ENCODE peak calls at places on chromosomes 16 and 17, in four cellular contexts. M is neural crest cell, A is progenitor cell of endocrine pancreas, Z is GM12865. E is an unnamed sample.

GRCh38 chr17:63356275-63356905 is 89.7 kb downstream of the CYB561 start:
- DNase-seq in M (no peak), A (no peak), Z (no peak), E (no peak)

GRCh38 chr17:8126306-8127066 is 2.6 kb upstream of the HES7 start:
- DNase-seq in M (peak; percentile 30), A (no peak), Z (peak; percentile 57), E (peak; percentile 76)

GRCh38 chr16:17278988-17279387 is 191.8 kb downstream of the XYLT1 start:
- DNase-seq in M (no peak), A (no peak), Z (no peak), E (no peak)

GRCh38 chr16:53753431-53753830 is 49.5 kb downstream of the FTO start:
- DNase-seq in M (no peak), A (no peak), Z (no peak), E (no peak)

GRCh38 chr17:80586464-80587228 is 42.0 kb downstream of the RPTOR start:
- DNase-seq in M (no peak), A (no peak), Z (no peak), E (no peak)

GRCh38 chr16:23753908-23754593 is 775 bp upstream of the CHP2 start:
- DNase-seq in M (no peak), A (no peak), Z (no peak), E (no peak)

GRCh38 chr17:43536236-43537088 is 9.7 kb downstream of the ETV4 start:
- DNase-seq in M (no peak), A (no peak), Z (peak; percentile 27), E (no peak)

GRCh38 chr17:9817086-9817485 is 4.8 kb downstream of the GSG1L2 start:
- DNase-seq in M (peak; percentile 4), A (peak; percentile 26), Z (no peak), E (no peak)

GRCh38 chr17:16287563-16288027 is 65.7 kb downstream of the CENPV start:
- DNase-seq in M (no peak), A (no peak), Z (peak; percentile 68), E (peak; percentile 59)

GRCh38 chr17:4591529-4591928 is 7.2 kb downstream of the SMTNL2 start:
- DNase-seq in M (no peak), A (no peak), Z (no peak), E (no peak)

GRCh38 chr16:66367968-66368891 is 1.7 kb downstream of the CDH5 start:
- DNase-seq in M (no peak), A (no peak), Z (no peak), E (no peak)

GRCh38 chr17:77304746-77305473 is 164.1 kb downstream of the SEC14L1 start:
- DNase-seq in M (no peak), A (no peak), Z (peak; percentile 51), E (no peak)

GRCh38 chr16:57013268-57013667 is 23.9 kb downstream of the NLRC5 start:
- DNase-seq in M (no peak), A (no peak), Z (no peak), E (no peak)

GRCh38 chr16:73326770-73327470 is 279.0 kb upstream of the ZFHX3 start:
- DNase-seq in M (no peak), A (no peak), Z (no peak), E (no peak)

GRCh38 chr17:65868881-65869280 is 307.4 kb upstream of the AXIN2 start:
- DNase-seq in M (no peak), A (no peak), Z (no peak), E (no peak)

GRCh38 chr17:70447588-70447987 is 278.3 kb downstream of the KCNJ2 start:
- DNase-seq in M (no peak), A (no peak), Z (no peak), E (no peak)

GRCh38 chr17:82245144-82246039 is 16.6 kb downstream of the SLC16A3 start:
- DNase-seq in M (no peak), A (no peak), Z (no peak), E (no peak)

GRCh38 chr17:66098040-66098439 is 93.9 kb downstream of the CEP112 start:
- DNase-seq in M (no peak), A (no peak), Z (no peak), E (no peak)

GRCh38 chr17:44912763-44913544 is 2.3 kb downstream of the GFAP start:
- DNase-seq in M (no peak), A (no peak), Z (no peak), E (no peak)

GRCh38 chr17:80688994-80689635 is 144.5 kb downstream of the RPTOR start:
- DNase-seq in M (no peak), A (no peak), Z (no peak), E (no peak)

GRCh38 chr16:73179671-73180370 is 131.9 kb upstream of the ZFHX3 start:
- DNase-seq in M (no peak), A (no peak), Z (peak; percentile 6), E (no peak)

GRCh38 chr16:23110257-23110899 is 38.9 kb downstream of the USP31 start:
- DNase-seq in M (no peak), A (no peak), Z (no peak), E (no peak)

GRCh38 chr17:39094607-39095308 is 56.7 kb downstream of the PLXDC1 start:
- DNase-seq in M (no peak), A (no peak), Z (no peak), E (peak; percentile 33)

GRCh38 chr16:2205104-2205966 is at the start of gene MLST8:
- DNase-seq in M (peak; percentile 73), A (peak; percentile 78), Z (peak; percentile 94), E (peak; percentile 94)
- TF ChIP-seq CTCF in M (peak; percentile 40), A (peak; percentile 38), Z (peak; percentile 31), E (peak; percentile 13)

GRCh38 chr16:85808926-85809325 is 9.4 kb downstream of the COX4I1 start:
- DNase-seq in M (no peak), A (no peak), Z (no peak), E (no peak)
- TF ChIP-seq CTCF in M (no peak), A (no peak), Z (no peak), E (no peak)

DNA sequence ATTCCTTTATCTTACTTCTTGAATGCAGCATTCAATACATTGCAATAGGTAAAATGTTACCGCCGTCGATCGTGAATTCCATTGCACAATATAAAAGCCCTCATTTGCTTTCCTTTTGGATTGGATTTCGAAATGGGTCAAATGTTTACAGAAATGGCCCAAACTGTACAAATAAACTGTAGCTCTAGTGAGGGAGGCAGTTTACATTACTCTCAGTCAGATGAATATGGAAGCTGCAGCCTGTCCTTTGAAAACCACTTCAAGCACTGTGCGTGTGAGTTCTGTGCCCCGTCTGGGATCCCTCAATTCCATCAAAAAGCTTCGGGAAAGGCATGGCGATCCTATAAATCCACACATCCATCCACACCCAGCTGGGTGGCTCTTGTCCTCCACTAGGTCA is 258.6 kb upstream of the FOXF1 start:
- DNase-seq in M (no peak), A (no peak), Z (no peak), E (no peak)
- TF ChIP-seq CTCF in M (no peak), A (no peak), Z (no peak), E (no peak)

GRCh38 chr16:81729451-81729850 is 49.6 kb upstream of the PLCG2 start:
- DNase-seq in M (peak; percentile 30), A (no peak), Z (no peak), E (no peak)
- TF ChIP-seq CTCF in M (peak; percentile 15), A (no peak), Z (no peak), E (no peak)

GRCh38 chr17:1169913-1170312 is 9.9 kb downstream of the ABR start:
- DNase-seq in M (no peak), A (no peak), Z (no peak), E (no peak)

GRCh38 chr17:1168537-1169234 is 11.1 kb downstream of the ABR start:
- DNase-seq in M (no peak), A (no peak), Z (no peak), E (no peak)

GRCh38 chr17:1169471-1169908 is 10.3 kb downstream of the ABR start:
- DNase-seq in M (no peak), A (no peak), Z (no peak), E (no peak)

GRCh38 chr17:1171953-1172352 is 7.8 kb downstream of the ABR start:
- DNase-seq in M (no peak), A (no peak), Z (no peak), E (no peak)

GRCh38 chr17:1170739-1171138 is 9.0 kb downstream of the ABR start:
- DNase-seq in M (no peak), A (no peak), Z (no peak), E (no peak)
- TF ChIP-seq CTCF in M (peak; percentile 40), A (peak; percentile 25), Z (peak; percentile 28), E (peak; percentile 51)

GRCh38 chr17:57989011-57989345 is 924 bp upstream of the VEZF1 start:
- DNase-seq in M (no peak), A (no peak), Z (no peak), E (no peak)
- TF ChIP-seq CTCF in M (no peak), A (no peak), Z (no peak), E (no peak)

DNA sequence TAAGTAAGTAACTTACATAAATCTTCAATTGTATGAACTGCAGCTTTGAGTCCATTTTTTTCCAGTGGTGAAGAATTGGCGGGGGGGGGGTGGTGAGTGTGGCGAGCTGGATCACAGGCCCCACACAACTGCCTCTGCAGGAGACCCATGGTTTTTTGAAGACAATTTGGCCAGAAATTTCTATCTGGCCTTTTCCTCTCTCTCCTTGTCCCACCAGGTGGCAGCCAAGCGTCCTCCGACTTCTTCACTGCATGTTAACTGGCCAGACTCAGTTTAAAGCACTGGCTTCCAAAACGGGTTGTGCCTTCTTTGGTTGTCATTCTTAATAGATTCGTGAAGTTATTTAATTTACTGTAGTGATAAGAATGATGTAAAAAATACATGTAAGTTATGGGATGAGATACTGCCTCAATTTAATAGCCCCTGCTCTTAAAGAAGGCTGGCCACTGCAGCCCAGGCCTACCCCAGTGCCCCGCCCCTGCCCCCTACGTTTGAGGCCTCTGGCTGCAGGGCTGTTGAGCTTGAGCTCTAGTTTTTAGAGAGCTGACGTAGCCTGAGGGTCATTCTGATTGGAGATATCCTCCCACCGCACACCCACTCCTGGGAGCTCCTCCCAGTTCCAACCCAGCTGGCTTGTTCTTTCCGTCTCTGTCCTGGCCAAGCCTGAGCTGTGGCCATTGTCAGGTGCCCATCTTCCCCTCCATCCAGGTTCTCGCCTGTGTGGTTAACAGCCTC is 36.4 kb downstream of the AKAP1 start:
- DNase-seq in M (peak; percentile 65), A (peak; percentile 35), Z (peak; percentile 32), E (no peak)
- TF ChIP-seq CTCF in M (peak; percentile 75), A (peak; percentile 67), Z (peak; percentile 40), E (peak; percentile 57)

GRCh38 chr16:88493879-88494278 is 40.8 kb downstream of the ZFPM1 start:
- DNase-seq in M (no peak), A (no peak), Z (no peak), E (no peak)

GRCh38 chr16:88494335-88495154 is 41.5 kb downstream of the ZFPM1 start:
- DNase-seq in M (no peak), A (no peak), Z (no peak), E (no peak)

GRCh38 chr16:88497561-88498420 is 44.7 kb downstream of the ZFPM1 start:
- DNase-seq in M (no peak), A (no peak), Z (no peak), E (no peak)

GRCh38 chr16:88498576-88499208 is 45.6 kb downstream of the ZFPM1 start:
- DNase-seq in M (no peak), A (no peak), Z (no peak), E (no peak)

DNA sequence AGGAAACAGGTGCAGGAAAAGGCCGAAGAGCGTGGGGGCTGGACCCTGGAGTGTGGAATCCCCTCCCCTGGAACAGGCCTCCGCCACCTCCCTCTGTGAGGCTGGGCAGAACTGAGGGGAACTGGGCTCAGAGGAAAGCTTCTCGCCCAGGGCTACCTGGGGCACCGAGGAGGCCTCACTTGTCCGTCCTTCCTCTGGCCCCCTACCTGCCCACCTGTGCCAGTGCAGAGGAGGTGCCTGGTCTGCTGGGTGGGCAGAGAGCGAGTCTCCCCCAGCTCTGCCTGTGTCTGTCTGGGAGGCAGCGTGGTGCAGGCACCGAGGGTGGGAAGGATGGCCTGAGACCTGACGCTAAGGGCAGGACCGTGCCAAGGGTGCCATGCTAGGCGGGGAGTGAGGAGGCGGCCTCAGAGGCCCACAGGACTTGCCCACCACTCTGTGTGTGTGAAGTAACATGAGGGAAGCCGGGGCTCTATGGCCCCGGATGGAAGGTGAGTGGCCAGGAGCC is 42.2 kb downstream of the ZFPM1 start:
- DNase-seq in M (no peak), A (no peak), Z (no peak), E (no peak)
- TF ChIP-seq CTCF in M (no peak), A (peak; percentile 21), Z (no peak), E (no peak)

E was measured in GM06990.